ENCODE peak calls at places on chromosomes 1 and 21, in six cellular contexts. M is bronchial epithelial cell, W is EL, G is mucosa of descending colon, A is astrocyte of the spinal cord, Z is tibial artery. C is an unnamed sample.

GRCh38 chr21:46008893-46009635 is 27.5 kb downstream of the COL6A1 start:
- DNase-seq in M (no peak), W (no peak), G (no peak), A (no peak), Z (no peak), C (no peak)

GRCh38 chr1:15584489-15585363 is at the start of gene AGMAT:
- DNase-seq in M (no peak), W (peak), G (peak), A (no peak), Z (no peak), C (peak)

GRCh38 chr1:17564458-17565393 is 25.2 kb downstream of the ARHGEF10L start:
- DNase-seq in M (no peak), W (no peak), G (peak), A (peak), Z (no peak), C (peak)

GRCh38 chr1:6353605-6353947 is 40.0 kb downstream of the ACOT7 start:
- DNase-seq in M (no peak), W (no peak), G (peak), A (no peak), Z (no peak), C (no peak)

GRCh38 chr1:66532798-66533783 is 862 bp upstream of the SGIP1 start:
- DNase-seq in M (peak), W (peak), G (no peak), A (peak), Z (peak), C (peak)

GRCh38 chr1:201189085-201189484 is 1.5 kb upstream of the IGFN1 start:
- DNase-seq in M (no peak), W (no peak), G (no peak), A (no peak), Z (no peak), C (no peak)

GRCh38 chr1:94332952-94333351 is 85.2 kb upstream of the ABCD3 start:
- DNase-seq in M (peak), W (peak), G (no peak), A (peak), Z (no peak), C (peak)

GRCh38 chr21:38985423-38986378 is 180.0 kb downstream of the ETS2 start:
- DNase-seq in M (peak), W (peak), G (peak), A (peak), Z (peak), C (no peak)

GRCh38 chr1:29850358-29850757 is 614.0 kb downstream of the PTPRU start:
- DNase-seq in M (no peak), W (no peak), G (no peak), A (no peak), Z (no peak), C (no peak)

GRCh38 chr1:168688679-168689657 is 40.0 kb downstream of the DPT start:
- DNase-seq in M (no peak), W (no peak), G (no peak), A (no peak), Z (no peak), C (peak)

GRCh38 chr1:216750031-216750627 is 26.9 kb upstream of the ESRRG start:
- DNase-seq in M (peak), W (peak), G (peak), A (peak), Z (no peak), C (peak)

GRCh38 chr21:10639123-10639522 is 117.7 kb downstream of the TPTE start:
- DNase-seq in M (no peak), W (no peak), G (no peak), A (no peak), Z (no peak), C (no peak)

GRCh38 chr1:85585845-85586244 is 5.3 kb downstream of the CCN1 start:
- DNase-seq in M (no peak), W (peak), G (no peak), A (peak), Z (no peak), C (peak)

GRCh38 chr1:12305377-12305776 is 75.5 kb downstream of the VPS13D start:
- DNase-seq in M (no peak), W (peak), G (no peak), A (peak), Z (no peak), C (no peak)

GRCh38 chr21:44753357-44753756 is 42.0 kb upstream of the TSPEAR start:
- DNase-seq in M (no peak), W (no peak), G (no peak), A (no peak), Z (peak), C (no peak)

GRCh38 chr1:156524985-156525590 is 24.5 kb upstream of the MEF2D start:
- DNase-seq in M (no peak), W (no peak), G (no peak), A (no peak), Z (no peak), C (no peak)

GRCh38 chr1:21066365-21067012 is 110.2 kb downstream of the EIF4G3 start:
- DNase-seq in M (no peak), W (no peak), G (no peak), A (no peak), Z (no peak), C (no peak)

GRCh38 chr1:164660415-164661174 is 101.6 kb downstream of the PBX1 start:
- DNase-seq in M (no peak), W (peak), G (peak), A (peak), Z (no peak), C (peak)

GRCh38 chr1:192702212-192702993 is 66.5 kb downstream of the RGS13 start:
- DNase-seq in M (peak), W (peak), G (no peak), A (peak), Z (no peak), C (peak)

GRCh38 chr21:46637952-46638746 is 2.7 kb downstream of the PRMT2 start:
- DNase-seq in M (no peak), W (no peak), G (no peak), A (no peak), Z (no peak), C (no peak)

GRCh38 chr21:43979654-43980053 is 32.5 kb upstream of the TRAPPC10 start:
- DNase-seq in M (no peak), W (no peak), G (no peak), A (no peak), Z (no peak), C (no peak)

GRCh38 chr1:244347942-244348341 is 103.8 kb downstream of the ADSS2 start:
- DNase-seq in M (no peak), W (peak), G (peak), A (no peak), Z (no peak), C (no peak)

GRCh38 chr1:160746870-160747500 is 7.9 kb downstream of the SLAMF7 start:
- DNase-seq in M (no peak), W (peak), G (no peak), A (peak), Z (no peak), C (no peak)

GRCh38 chr1:168266644-168267186 is 14.0 kb upstream of the TBX19 start:
- DNase-seq in M (peak), W (peak), G (no peak), A (no peak), Z (no peak), C (peak)

GRCh38 chr1:119373465-119373864 is 4.9 kb downstream of the HAO2 start:
- DNase-seq in M (peak), W (peak), G (no peak), A (peak), Z (no peak), C (peak)

GRCh38 chr1:66981679-66982078 is 56.9 kb downstream of the MIER1 start:
- DNase-seq in M (no peak), W (no peak), G (peak), A (no peak), Z (no peak), C (peak)

C was measured in kidney tubule cell.